ENCODE peak calls at places on chromosomes 12 and 14, in ten cellular contexts. One of them, this sample, is unnamed.

GRCh38 chr12:14247166-14247565 is 118.3 kb upstream of the ATF7IP start:
- DNase-seq in glutamatergic neuron: no peak
- DNase-seq in psoas muscle: no peak
- DNase-seq in mesothelial cell of epicardium: no peak
- DNase-seq in left lung: no peak
- DNase-seq in cardiac muscle cell: no peak
- DNase-seq in mammary epithelial cell: no peak
- DNase-seq in uterus: no peak
- DNase-seq in ovary: no peak
- DNase-seq in GM06990: no peak
- DNase-seq in this sample: no peak

GRCh38 chr12:48857278-48857994 is 5.5 kb upstream of the DDX23 start:
- DNase-seq in glutamatergic neuron: no peak
- DNase-seq in psoas muscle: no peak
- DNase-seq in mesothelial cell of epicardium: no peak
- DNase-seq in left lung: no peak
- DNase-seq in cardiac muscle cell: no peak
- DNase-seq in mammary epithelial cell: no peak
- DNase-seq in uterus: no peak
- DNase-seq in ovary: no peak
- DNase-seq in GM06990: no peak
- DNase-seq in this sample: no peak

GRCh38 chr12:5220835-5221234 is 177.2 kb downstream of the KCNA5 start:
- DNase-seq in glutamatergic neuron: no peak
- DNase-seq in psoas muscle: no peak
- DNase-seq in mesothelial cell of epicardium: no peak
- DNase-seq in left lung: no peak
- DNase-seq in cardiac muscle cell: no peak
- DNase-seq in mammary epithelial cell: peak
- DNase-seq in uterus: no peak
- DNase-seq in ovary: no peak
- DNase-seq in GM06990: no peak
- DNase-seq in this sample: no peak

GRCh38 chr12:6766651-6767300 is 613 bp downstream of the PTMS start:
- DNase-seq in glutamatergic neuron: peak
- DNase-seq in psoas muscle: peak
- DNase-seq in mesothelial cell of epicardium: peak
- DNase-seq in left lung: peak
- DNase-seq in cardiac muscle cell: peak
- DNase-seq in mammary epithelial cell: peak
- DNase-seq in uterus: peak
- DNase-seq in ovary: peak
- DNase-seq in GM06990: peak
- DNase-seq in this sample: peak

GRCh38 chr12:12091977-12092663 is 21.4 kb downstream of the BCL2L14 start:
- DNase-seq in glutamatergic neuron: no peak
- DNase-seq in psoas muscle: no peak
- DNase-seq in mesothelial cell of epicardium: no peak
- DNase-seq in left lung: no peak
- DNase-seq in cardiac muscle cell: no peak
- DNase-seq in mammary epithelial cell: no peak
- DNase-seq in uterus: no peak
- DNase-seq in ovary: no peak
- DNase-seq in GM06990: no peak
- DNase-seq in this sample: no peak

GRCh38 chr14:74516451-74517155 is 23.0 kb downstream of the ISCA2 start:
- DNase-seq in glutamatergic neuron: no peak
- DNase-seq in psoas muscle: peak
- DNase-seq in mesothelial cell of epicardium: no peak
- DNase-seq in left lung: no peak
- DNase-seq in cardiac muscle cell: no peak
- DNase-seq in mammary epithelial cell: peak
- DNase-seq in uterus: no peak
- DNase-seq in ovary: peak
- DNase-seq in GM06990: no peak
- DNase-seq in this sample: no peak

GRCh38 chr12:38056701-38057689 is 259.6 kb upstream of the ALG10B start:
- DNase-seq in glutamatergic neuron: no peak
- DNase-seq in psoas muscle: no peak
- DNase-seq in mesothelial cell of epicardium: no peak
- DNase-seq in left lung: no peak
- DNase-seq in cardiac muscle cell: no peak
- DNase-seq in mammary epithelial cell: peak
- DNase-seq in uterus: no peak
- DNase-seq in ovary: no peak
- DNase-seq in GM06990: no peak
- DNase-seq in this sample: no peak

GRCh38 chr14:103273847-103274615 is 60.0 kb upstream of the EIF5 start:
- DNase-seq in glutamatergic neuron: peak
- DNase-seq in psoas muscle: no peak
- DNase-seq in mesothelial cell of epicardium: no peak
- DNase-seq in left lung: no peak
- DNase-seq in cardiac muscle cell: no peak
- DNase-seq in mammary epithelial cell: no peak
- DNase-seq in uterus: no peak
- DNase-seq in ovary: no peak
- DNase-seq in GM06990: no peak
- DNase-seq in this sample: no peak

GRCh38 chr14:32352631-32353030 is 23.5 kb downstream of the AKAP6 start:
- DNase-seq in glutamatergic neuron: no peak
- DNase-seq in psoas muscle: no peak
- DNase-seq in mesothelial cell of epicardium: no peak
- DNase-seq in left lung: no peak
- DNase-seq in cardiac muscle cell: peak
- DNase-seq in mammary epithelial cell: no peak
- DNase-seq in uterus: no peak
- DNase-seq in ovary: no peak
- DNase-seq in GM06990: no peak
- DNase-seq in this sample: no peak

GRCh38 chr12:119609358-119609757 is 15.8 kb downstream of the TMEM233 start:
- DNase-seq in glutamatergic neuron: no peak
- DNase-seq in psoas muscle: no peak
- DNase-seq in mesothelial cell of epicardium: no peak
- DNase-seq in left lung: no peak
- DNase-seq in cardiac muscle cell: no peak
- DNase-seq in mammary epithelial cell: no peak
- DNase-seq in uterus: no peak
- DNase-seq in ovary: no peak
- DNase-seq in GM06990: no peak
- DNase-seq in this sample: no peak

GRCh38 chr14:21498540-21499526 is 12.3 kb downstream of the METTL3 start:
- DNase-seq in glutamatergic neuron: no peak
- DNase-seq in psoas muscle: no peak
- DNase-seq in mesothelial cell of epicardium: no peak
- DNase-seq in left lung: no peak
- DNase-seq in cardiac muscle cell: peak
- DNase-seq in mammary epithelial cell: peak
- DNase-seq in uterus: no peak
- DNase-seq in ovary: no peak
- DNase-seq in GM06990: no peak
- DNase-seq in this sample: peak

GRCh38 chr12:57239587-57240068 is 10.1 kb downstream of the SHMT2 start:
- DNase-seq in glutamatergic neuron: no peak
- DNase-seq in psoas muscle: no peak
- DNase-seq in mesothelial cell of epicardium: no peak
- DNase-seq in left lung: no peak
- DNase-seq in cardiac muscle cell: no peak
- DNase-seq in mammary epithelial cell: peak
- DNase-seq in uterus: no peak
- DNase-seq in ovary: no peak
- DNase-seq in GM06990: no peak
- DNase-seq in this sample: no peak
- TF ChIP-seq CTCF in glutamatergic neuron: no peak
- TF ChIP-seq CTCF in psoas muscle: no peak
- TF ChIP-seq CTCF in mesothelial cell of epicardium: no peak
- TF ChIP-seq CTCF in left lung: no peak
- TF ChIP-seq CTCF in cardiac muscle cell: no peak
- TF ChIP-seq CTCF in mammary epithelial cell: no peak
- TF ChIP-seq CTCF in uterus: no peak
- TF ChIP-seq CTCF in ovary: no peak
- TF ChIP-seq CTCF in GM06990: no peak
- TF ChIP-seq CTCF in this sample: no peak

GRCh38 chr12:74547249-74547648 is 9.6 kb downstream of the ATXN7L3B start:
- DNase-seq in glutamatergic neuron: no peak
- DNase-seq in psoas muscle: no peak
- DNase-seq in mesothelial cell of epicardium: no peak
- DNase-seq in left lung: no peak
- DNase-seq in cardiac muscle cell: no peak
- DNase-seq in mammary epithelial cell: no peak
- DNase-seq in uterus: no peak
- DNase-seq in ovary: no peak
- DNase-seq in GM06990: no peak
- DNase-seq in this sample: no peak

DNA sequence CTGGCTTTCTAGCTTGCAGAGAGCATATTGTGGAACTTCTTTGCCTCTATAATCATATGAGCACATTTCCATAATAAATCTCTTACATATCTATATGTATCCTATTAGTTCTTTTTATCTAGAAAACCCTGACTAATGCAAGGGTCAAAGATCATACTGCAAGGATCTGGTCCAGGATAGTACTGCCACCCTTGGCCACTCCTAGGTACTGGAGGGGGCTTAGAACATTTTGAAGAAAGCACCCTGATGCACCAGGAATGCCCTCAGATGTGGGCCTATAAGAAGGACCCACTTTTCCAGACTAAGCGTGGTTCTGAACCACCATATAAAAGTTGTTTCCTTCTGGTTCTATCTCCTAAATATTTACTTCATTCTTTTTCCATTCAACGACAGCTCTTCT is 14.6 kb downstream of the ATXN7L3B start:
- DNase-seq in glutamatergic neuron: no peak
- DNase-seq in psoas muscle: no peak
- DNase-seq in mesothelial cell of epicardium: no peak
- DNase-seq in left lung: no peak
- DNase-seq in cardiac muscle cell: no peak
- DNase-seq in mammary epithelial cell: no peak
- DNase-seq in uterus: no peak
- DNase-seq in ovary: no peak
- DNase-seq in GM06990: no peak
- DNase-seq in this sample: no peak
- TF ChIP-seq CTCF in glutamatergic neuron: no peak
- TF ChIP-seq CTCF in psoas muscle: no peak
- TF ChIP-seq CTCF in mesothelial cell of epicardium: no peak
- TF ChIP-seq CTCF in left lung: no peak
- TF ChIP-seq CTCF in cardiac muscle cell: no peak
- TF ChIP-seq CTCF in mammary epithelial cell: no peak
- TF ChIP-seq CTCF in uterus: no peak
- TF ChIP-seq CTCF in ovary: no peak
- TF ChIP-seq CTCF in GM06990: no peak
- TF ChIP-seq CTCF in this sample: peak

GRCh38 chr14:96108061-96108795 is 69.1 kb downstream of the C14orf132 start:
- DNase-seq in glutamatergic neuron: no peak
- DNase-seq in psoas muscle: no peak
- DNase-seq in mesothelial cell of epicardium: no peak
- DNase-seq in left lung: no peak
- DNase-seq in cardiac muscle cell: no peak
- DNase-seq in mammary epithelial cell: no peak
- DNase-seq in uterus: no peak
- DNase-seq in ovary: no peak
- DNase-seq in GM06990: no peak
- DNase-seq in this sample: no peak
- TF ChIP-seq CTCF in glutamatergic neuron: no peak
- TF ChIP-seq CTCF in psoas muscle: no peak
- TF ChIP-seq CTCF in mesothelial cell of epicardium: no peak
- TF ChIP-seq CTCF in left lung: no peak
- TF ChIP-seq CTCF in cardiac muscle cell: no peak
- TF ChIP-seq CTCF in mammary epithelial cell: no peak
- TF ChIP-seq CTCF in uterus: no peak
- TF ChIP-seq CTCF in ovary: no peak
- TF ChIP-seq CTCF in GM06990: no peak
- TF ChIP-seq CTCF in this sample: no peak

GRCh38 chr14:52551696-52552062 is 626 bp downstream of the TXNDC16 start:
- DNase-seq in glutamatergic neuron: no peak
- DNase-seq in psoas muscle: no peak
- DNase-seq in mesothelial cell of epicardium: no peak
- DNase-seq in left lung: no peak
- DNase-seq in cardiac muscle cell: peak
- DNase-seq in mammary epithelial cell: peak
- DNase-seq in uterus: no peak
- DNase-seq in ovary: no peak
- DNase-seq in GM06990: no peak
- DNase-seq in this sample: no peak
- TF ChIP-seq CTCF in glutamatergic neuron: no peak
- TF ChIP-seq CTCF in psoas muscle: no peak
- TF ChIP-seq CTCF in mesothelial cell of epicardium: no peak
- TF ChIP-seq CTCF in left lung: peak
- TF ChIP-seq CTCF in cardiac muscle cell: peak
- TF ChIP-seq CTCF in mammary epithelial cell: peak
- TF ChIP-seq CTCF in uterus: peak
- TF ChIP-seq CTCF in ovary: no peak
- TF ChIP-seq CTCF in GM06990: peak
- TF ChIP-seq CTCF in this sample: peak

GRCh38 chr14:35438910-35439713 is 34.6 kb upstream of the NFKBIA start:
- DNase-seq in glutamatergic neuron: no peak
- DNase-seq in psoas muscle: no peak
- DNase-seq in mesothelial cell of epicardium: no peak
- DNase-seq in left lung: no peak
- DNase-seq in cardiac muscle cell: peak
- DNase-seq in mammary epithelial cell: no peak
- DNase-seq in uterus: no peak
- DNase-seq in ovary: no peak
- DNase-seq in GM06990: no peak
- DNase-seq in this sample: peak
- TF ChIP-seq CTCF in glutamatergic neuron: peak
- TF ChIP-seq CTCF in psoas muscle: peak
- TF ChIP-seq CTCF in mesothelial cell of epicardium: peak
- TF ChIP-seq CTCF in left lung: peak
- TF ChIP-seq CTCF in cardiac muscle cell: peak
- TF ChIP-seq CTCF in mammary epithelial cell: peak
- TF ChIP-seq CTCF in uterus: no peak
- TF ChIP-seq CTCF in ovary: no peak
- TF ChIP-seq CTCF in GM06990: peak
- TF ChIP-seq CTCF in this sample: peak

This sample was measured in GM13977.